ENCODE peak calls at places on chromosomes 13 and 19, in ten cellular contexts. U, Q, E, Y, S, T, N, A, O and F are unnamed samples.
A peak's percentile ranks its signal among the peaks of the same experiment; 100 is the strongest.

GRCh38 chr19:31500540-31500830 is 151.2 kb upstream of the TSHZ3 start:
- DNase-seq in U (no peak), S (no peak), Y (no peak), A (no peak), E (no peak), T (no peak), Q (no peak), N (no peak), O (no peak), F (no peak)

GRCh38 chr13:110685305-110685704 is 20.6 kb downstream of the CARS2 start:
- DNase-seq in Y (peak; percentile 29), T (no peak), N (no peak), E (no peak), A (no peak), Q (no peak), U (no peak), S (no peak), O (no peak), F (no peak)

GRCh38 chr13:51235756-51236564 is 13.8 kb downstream of the FAM124A start:
- DNase-seq in T (no peak), Y (no peak), E (no peak), A (no peak), U (no peak), S (no peak), Q (no peak), O (no peak), N (no peak), F (no peak)

GRCh38 chr13:111937763-111938375 is 129.1 kb upstream of the SOX1 start:
- DNase-seq in O (no peak), N (no peak), Q (no peak), S (no peak), E (no peak), T (no peak), A (no peak), Y (no peak), U (no peak), F (no peak)

GRCh38 chr19:29741226-29741625 is 26.2 kb upstream of the C19orf12 start:
- DNase-seq in N (no peak), Q (no peak), Y (no peak), T (no peak), S (no peak), O (no peak), U (no peak), E (no peak), A (no peak), F (no peak)

GRCh38 chr19:3545669-3546034 is 6.7 kb downstream of the TEKTIP1 start:
- DNase-seq in S (no peak), T (no peak), N (no peak), A (no peak), Q (no peak), Y (no peak), U (no peak), E (no peak), O (no peak), F (no peak)

GRCh38 chr19:44942067-44942571 is at the start of gene APOC4:
- DNase-seq in U (no peak), S (no peak), O (no peak), A (no peak), T (no peak), N (no peak), Q (no peak), E (no peak), Y (no peak), F (no peak)

GRCh38 chr13:114279770-114280169 is 1.6 kb upstream of the UPF3A start:
- DNase-seq in Y (no peak), N (no peak), E (peak; percentile 25), S (no peak), U (no peak), A (no peak), Q (no peak), O (no peak), T (no peak), F (peak; percentile 14)

GRCh38 chr19:24032651-24033050 is 54.3 kb upstream of the ZNF254 start:
- DNase-seq in N (no peak), Y (no peak), O (no peak), E (no peak), T (no peak), S (no peak), A (peak; percentile 58), U (no peak), Q (no peak), F (no peak)

GRCh38 chr19:24033962-24034342 is 53.0 kb upstream of the ZNF254 start:
- DNase-seq in S (peak; percentile 78), N (peak; percentile 60), Q (peak; percentile 25), Y (peak; percentile 65), A (peak; percentile 71), U (peak; percentile 27), T (peak; percentile 68), O (no peak), E (peak; percentile 69), F (peak; percentile 56)

GRCh38 chr19:24029941-24030636 is 56.9 kb upstream of the ZNF254 start:
- DNase-seq in T (no peak), U (no peak), S (no peak), Q (no peak), A (no peak), Y (no peak), E (no peak), N (no peak), O (no peak), F (no peak)

DNA sequence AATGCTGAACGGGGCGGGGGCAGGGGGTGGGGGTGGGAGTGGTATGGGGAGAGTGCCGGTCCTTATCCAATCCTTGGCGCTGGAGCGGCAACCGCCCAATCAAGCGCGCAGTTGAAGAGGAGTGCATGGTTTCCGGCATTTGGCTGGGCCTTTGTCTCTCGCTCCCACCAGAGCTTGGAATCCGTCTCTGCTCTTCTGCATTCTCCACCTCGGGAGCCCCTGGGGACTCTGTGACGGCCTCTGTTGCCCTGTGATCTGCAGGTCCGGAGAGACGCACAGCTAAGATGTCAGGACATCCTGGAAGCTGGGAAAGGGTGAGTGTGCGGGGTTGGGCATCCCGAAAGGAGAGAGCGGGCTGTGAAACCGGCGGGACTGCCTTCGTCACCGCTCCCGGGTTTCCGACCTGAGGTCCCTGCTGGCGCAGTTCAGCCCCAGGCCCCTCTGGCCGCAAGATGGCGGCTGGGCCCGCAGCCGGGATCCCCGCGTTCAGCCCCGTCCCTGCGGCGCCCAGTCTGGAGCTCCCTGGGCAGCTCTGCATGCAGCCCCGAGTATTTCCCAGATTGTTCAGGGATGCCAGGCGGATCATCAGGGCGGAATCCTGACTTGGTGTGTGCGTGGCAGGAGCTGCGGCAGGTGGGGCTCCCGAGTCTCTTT is 53.6 kb upstream of the ZNF254 start:
- DNase-seq in S (peak; percentile 91), U (peak; percentile 93), A (peak; percentile 94), Q (peak; percentile 70), E (peak; percentile 95), Y (peak; percentile 90), N (peak; percentile 91), O (peak; percentile 77), T (peak; percentile 93), F (peak; percentile 90)
- TF ChIP-seq CTCF in S (no peak), U (no peak), A (no peak), Q (no peak), E (peak; percentile 8), Y (peak; percentile 3), N (no peak), O (no peak), T (no peak), F (no peak)

GRCh38 chr19:35066121-35066520 is 24.6 kb downstream of the HPN start:
- DNase-seq in N (no peak), T (no peak), A (no peak), U (no peak), O (no peak), S (no peak), Q (no peak), Y (no peak), E (no peak), F (no peak)

GRCh38 chr19:35066691-35067563 is 25.4 kb downstream of the HPN start:
- DNase-seq in T (peak; percentile 84), Y (peak; percentile 76), A (peak; percentile 86), N (peak; percentile 94), U (peak; percentile 90), E (peak; percentile 89), S (peak; percentile 93), Q (peak; percentile 56), O (peak; percentile 91), F (peak; percentile 97)

GRCh38 chr19:35070471-35070870 is 28.9 kb downstream of the HPN start:
- DNase-seq in T (no peak), Y (no peak), E (no peak), N (no peak), A (no peak), O (no peak), U (no peak), Q (no peak), S (no peak), F (no peak)

GRCh38 chr19:35068941-35069634 is 27.6 kb downstream of the HPN start:
- DNase-seq in S (no peak), Y (no peak), A (no peak), O (no peak), U (no peak), T (no peak), Q (no peak), N (no peak), E (no peak), F (no peak)

GRCh38 chr19:35069706-35070105 is 28.2 kb downstream of the HPN start:
- DNase-seq in S (no peak), O (no peak), U (no peak), T (no peak), E (no peak), Y (peak; percentile 4), A (no peak), N (no peak), Q (no peak), F (no peak)
- TF ChIP-seq CTCF in S (no peak), O (no peak), U (no peak), T (no peak), E (no peak), Y (no peak), A (no peak), N (no peak), Q (no peak), F (no peak)

DNA sequence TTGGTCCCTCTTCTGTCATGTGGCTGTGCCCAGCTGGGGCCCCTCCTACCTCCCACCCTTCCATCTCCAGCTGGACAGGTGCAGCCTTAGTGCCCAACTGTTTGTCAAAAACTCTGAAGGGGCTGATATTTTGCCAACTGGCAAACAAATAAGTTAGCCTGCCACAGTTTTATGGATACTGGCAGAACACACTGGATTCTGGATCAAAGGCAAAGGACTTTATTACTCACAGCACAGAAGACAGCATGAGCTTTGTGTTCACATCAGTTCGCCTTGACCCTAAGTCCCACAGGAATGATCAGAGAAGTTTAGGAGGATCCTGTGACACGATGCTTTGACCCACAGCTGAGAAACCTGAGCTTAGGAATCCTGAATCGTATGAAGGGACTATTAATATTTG is 16.4 kb downstream of the KLK2 start:
- DNase-seq in Y (no peak), E (no peak), Q (no peak), O (no peak), S (no peak), T (no peak), U (no peak), A (no peak), N (no peak), F (no peak)
- TF ChIP-seq CTCF in Y (no peak), E (no peak), Q (no peak), O (no peak), S (no peak), T (no peak), U (no peak), A (no peak), N (no peak), F (no peak)

DNA sequence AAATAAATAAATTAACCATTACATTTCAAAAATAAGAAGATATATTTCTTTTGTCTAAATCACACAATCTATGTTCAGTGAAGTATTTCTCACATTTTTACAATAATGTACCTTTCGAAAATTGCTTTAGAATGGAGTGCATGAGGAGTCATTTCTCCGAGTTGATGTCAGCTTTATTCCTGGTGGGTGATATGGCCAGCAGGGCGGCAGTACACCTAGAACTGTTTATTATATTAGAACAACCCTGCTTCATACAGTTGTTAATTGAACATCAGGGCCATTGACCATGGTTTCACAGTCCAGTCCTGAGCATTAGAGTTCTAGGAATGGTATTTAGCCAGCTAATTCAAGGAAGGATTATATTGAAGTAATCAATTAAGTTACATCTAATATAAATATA is 696.3 kb upstream of the SLC10A2 start:
- DNase-seq in O (no peak), S (no peak), U (no peak), Q (no peak), Y (no peak), T (no peak), N (no peak), A (no peak), E (no peak), F (no peak)
- TF ChIP-seq CTCF in O (no peak), S (no peak), U (peak; percentile 40), Q (no peak), Y (no peak), T (no peak), N (no peak), A (no peak), E (no peak), F (no peak)